ENCODE peak calls at places on chromosome 5, in four cellular contexts. W is IMR-90, O is mesenchymal stem cell, J is neuronal stem cell. L is an unnamed sample.
A peak's percentile ranks its signal among the peaks of the same experiment; 100 is the strongest.

GRCh38 chr5:179339081-179339480 is 6.2 kb downstream of the ADAMTS2 start:
- DNase-seq in J (no peak), O (no peak), W (no peak), L (no peak)

GRCh38 chr5:94691947-94692346 is 73.5 kb downstream of the SLF1 start:
- DNase-seq in W (peak; percentile 66), O (peak; percentile 82), J (no peak), L (no peak)

GRCh38 chr5:119953474-119953873 is 324.1 kb downstream of the FAM170A start:
- DNase-seq in W (no peak), O (no peak), J (no peak), L (no peak)

GRCh38 chr5:32707394-32707997 is 3.6 kb upstream of the NPR3 start:
- DNase-seq in O (peak; percentile 43), W (peak; percentile 56), J (peak; percentile 18), L (no peak)

GRCh38 chr5:36459191-36460135 is 146.9 kb upstream of the SLC1A3 start:
- DNase-seq in W (no peak), O (no peak), J (no peak), L (no peak)

GRCh38 chr5:136906545-136906944 is 541.2 kb upstream of the TRPC7 start:
- DNase-seq in W (no peak), J (no peak), O (no peak), L (no peak)

GRCh38 chr5:128498844-128499455 is 39.1 kb downstream of the FBN2 start:
- DNase-seq in W (peak; percentile 79), O (peak; percentile 62), J (no peak), L (no peak)

GRCh38 chr5:77560677-77561263 is 68.7 kb upstream of the WDR41 start:
- DNase-seq in O (peak; percentile 53), W (peak; percentile 55), J (peak; percentile 24), L (no peak)

GRCh38 chr5:522899-523657 is 1.2 kb downstream of the SLC9A3 start:
- DNase-seq in W (no peak), J (no peak), O (no peak), L (no peak)

GRCh38 chr5:142014911-142015584 is 2.2 kb upstream of the GNPDA1 start:
- DNase-seq in O (peak; percentile 61), W (peak; percentile 62), J (no peak), L (no peak)

GRCh38 chr5:142982821-142983200 is 212.6 kb downstream of the ARHGAP26 start:
- DNase-seq in J (no peak), W (no peak), O (no peak), L (no peak)

GRCh38 chr5:684771-685216 is 8.4 kb downstream of the TPPP start:
- DNase-seq in O (no peak), W (no peak), J (no peak), L (no peak)

GRCh38 chr5:69048233-69048632 is 45.6 kb upstream of the SLC30A5 start:
- DNase-seq in J (no peak), W (no peak), O (no peak), L (no peak)

GRCh38 chr5:57592236-57592635 is 109.6 kb upstream of the ACTBL2 start:
- DNase-seq in J (no peak), W (peak; percentile 10), O (no peak), L (no peak)

GRCh38 chr5:79924936-79925893 is 65.8 kb downstream of the MTX3 start:
- DNase-seq in J (no peak), O (peak; percentile 2), W (peak; percentile 41), L (peak; percentile 13)

GRCh38 chr5:51960617-51961115 is 577.4 kb downstream of the ISL1 start:
- DNase-seq in W (no peak), O (peak; percentile 45), J (no peak), L (no peak)

GRCh38 chr5:169374761-169375160 is 73.8 kb upstream of the SLIT3 start:
- DNase-seq in O (peak; percentile 7), W (no peak), J (no peak), L (no peak)

GRCh38 chr5:377326-377981 is 55.9 kb downstream of the AHRR start:
- DNase-seq in W (no peak), J (no peak), O (no peak), L (no peak)

GRCh38 chr5:109996246-109996645 is 306.5 kb downstream of the MAN2A1 start:
- DNase-seq in O (no peak), J (no peak), W (no peak), L (no peak)

GRCh38 chr5:4295663-4296339 is 700.2 kb downstream of the IRX1 start:
- DNase-seq in O (no peak), W (no peak), J (peak; percentile 70), L (peak; percentile 69)

GRCh38 chr5:168227001-168227400 is 64.4 kb upstream of the WWC1 start:
- DNase-seq in W (no peak), J (no peak), O (no peak), L (no peak)

GRCh38 chr5:55610518-55610917 is 75.8 kb upstream of the PLPP1 start:
- DNase-seq in W (no peak), J (no peak), O (no peak), L (no peak)
- H3K18ac ChIP-seq in W (no peak overlapping the region), J (no peak overlapping the region), O (no peak overlapping the region), L (no peak overlapping the region)

GRCh38 chr5:17402291-17403121 is 95.5 kb upstream of the TAF11L2 start:
- DNase-seq in J (no peak), W (no peak), O (no peak), L (peak; percentile 53)

GRCh38 chr5:17399931-17400330 is 98.1 kb upstream of the TAF11L2 start:
- DNase-seq in W (no peak), O (no peak), J (no peak), L (no peak)

GRCh38 chr5:17401509-17402290 is 96.3 kb upstream of the TAF11L2 start:
- DNase-seq in O (no peak), J (no peak), W (no peak), L (peak; percentile 71)

GRCh38 chr5:17398866-17399835 is 98.9 kb upstream of the TAF11L2 start:
- DNase-seq in O (no peak), W (no peak), J (no peak), L (no peak)

DNA sequence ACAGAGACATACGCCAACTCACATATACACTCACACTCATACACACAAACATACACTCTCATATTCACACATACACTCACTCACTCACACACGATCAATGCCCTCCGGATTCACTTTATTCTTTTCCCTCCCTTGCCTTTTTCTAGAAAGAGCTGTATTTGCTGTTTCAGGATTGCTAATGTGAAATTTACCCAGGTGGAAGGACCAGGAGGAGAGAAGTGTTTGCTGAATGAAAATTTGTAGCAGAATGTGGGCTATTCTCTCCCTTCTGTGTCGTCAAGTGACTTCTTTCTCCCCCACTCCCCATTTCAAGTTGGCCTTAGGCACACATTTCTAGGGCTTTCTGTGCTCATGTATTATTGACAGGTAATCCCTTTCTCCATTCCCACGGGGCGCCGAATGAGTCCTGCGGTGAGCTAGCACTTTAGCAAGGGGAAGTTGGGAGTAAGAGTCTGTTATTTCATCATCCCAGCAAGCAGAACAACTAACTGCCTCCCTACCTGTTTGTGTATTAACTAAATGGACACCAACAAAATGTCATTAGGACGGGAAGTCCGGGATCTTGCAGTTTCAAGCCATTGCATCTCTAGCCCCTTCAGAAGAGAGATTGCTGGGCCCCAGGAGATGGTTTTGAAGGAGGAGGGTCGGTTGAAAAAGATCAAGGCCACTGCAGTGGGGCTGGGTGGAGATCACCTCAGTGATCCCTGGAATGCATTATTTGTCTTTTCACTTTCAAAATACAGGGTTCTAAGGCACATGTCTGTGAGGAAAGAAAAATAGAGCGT is 97.1 kb upstream of the TAF11L2 start:
- DNase-seq in J (no peak), W (no peak), O (no peak), L (peak; percentile 55)
- H3K18ac ChIP-seq in J (no peak overlapping the region), W (no peak overlapping the region), O (peak overlapping the region; percentile 26), L (peak overlapping the region; percentile 79)

DNA sequence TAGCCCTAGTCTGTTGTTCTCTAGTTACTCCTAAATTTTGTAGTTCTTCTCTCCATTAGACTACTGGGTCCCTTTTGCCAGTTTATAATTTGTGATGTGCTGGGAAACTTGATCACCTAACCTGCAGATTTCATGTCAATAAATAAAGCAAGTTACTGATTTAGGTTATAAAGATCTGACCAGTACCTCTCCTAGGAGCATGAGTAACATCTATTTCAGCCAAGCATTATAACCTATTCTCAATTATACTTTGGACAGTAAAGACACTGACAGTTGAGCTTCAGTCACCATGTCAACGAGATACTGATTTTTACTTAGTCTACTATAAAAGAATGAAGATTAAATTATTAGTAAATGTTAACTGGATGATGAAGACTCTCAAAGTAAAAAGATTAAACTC is 36.7 kb downstream of the CSNK1A1 start:
- DNase-seq in J (no peak), W (no peak), O (no peak), L (no peak)
- H3K18ac ChIP-seq in J (no peak overlapping the region), W (no peak overlapping the region), O (no peak overlapping the region), L (no peak overlapping the region)

GRCh38 chr5:176643491-176644219 is 3.6 kb upstream of the TSPAN17 start:
- DNase-seq in W (no peak), J (no peak), O (no peak), L (no peak)

GRCh38 chr5:176644878-176645670 is 2.2 kb upstream of the TSPAN17 start:
- DNase-seq in W (no peak), O (no peak), J (no peak), L (no peak)

GRCh38 chr5:176644294-176644693 is 3.0 kb upstream of the TSPAN17 start:
- DNase-seq in O (no peak), J (no peak), W (no peak), L (no peak)

GRCh38 chr5:176640616-176641015 is 6.7 kb upstream of the TSPAN17 start:
- DNase-seq in W (no peak), J (no peak), O (no peak), L (no peak)

DNA sequence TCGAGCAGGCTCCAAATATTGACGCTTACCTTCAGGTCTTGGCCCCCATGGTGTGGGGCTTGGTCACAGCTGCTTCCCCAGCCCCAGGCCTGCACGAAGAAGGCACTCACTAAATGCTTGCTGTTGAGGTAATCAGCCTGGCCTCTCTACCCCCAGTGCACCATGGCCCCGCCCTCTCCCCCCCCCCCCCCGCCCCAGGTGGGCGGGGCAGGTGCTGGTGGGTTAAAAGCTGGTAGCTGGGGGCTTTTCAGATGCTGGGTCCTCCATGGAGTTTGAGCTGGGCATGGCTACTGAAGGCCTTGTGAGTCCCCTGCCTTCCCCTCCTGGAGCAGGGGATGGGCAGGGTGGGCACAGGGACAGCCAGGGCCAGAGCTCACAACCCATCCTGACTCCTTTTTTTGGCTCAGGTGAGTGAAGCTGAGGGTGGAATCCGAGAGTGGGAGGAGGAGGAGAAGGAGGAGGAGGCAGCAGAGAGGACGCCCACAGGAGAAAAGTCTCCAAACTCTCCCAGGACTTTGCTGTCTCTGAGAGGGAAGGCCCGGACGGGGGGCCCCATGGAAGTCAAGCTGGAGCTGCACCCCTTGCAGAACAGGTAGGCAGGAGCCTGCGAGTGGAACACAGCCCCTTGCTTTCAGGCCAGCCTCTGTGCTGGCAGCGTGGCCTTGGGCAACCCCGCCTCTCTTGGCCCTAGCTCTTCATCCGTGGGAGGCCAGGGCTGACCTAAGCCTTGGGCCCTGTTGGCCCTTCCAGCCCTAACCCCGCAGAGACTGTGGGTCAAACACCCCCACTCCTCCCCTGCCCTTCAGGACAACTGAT is 4.4 kb upstream of the TSPAN17 start:
- DNase-seq in W (no peak), O (no peak), J (no peak), L (no peak)
- H3K18ac ChIP-seq in W (no peak overlapping the region), O (no peak overlapping the region), J (peak overlapping the region; percentile 81), L (no peak overlapping the region)